ENCODE peak calls at places on chromosomes 6 and 20, in five cellular contexts. O is foreskin fibroblast, S is fibroblast of mammary gland, G is fibroblast of villous mesenchyme, X is PC-3. K is an unnamed sample.

GRCh38 chr20:38790210-38791053 is 15.1 kb upstream of the PPP1R16B start:
- DNase-seq in O (no peak), S (peak; percentile 53), G (peak; percentile 25), X (peak; percentile 69), K (no peak)

GRCh38 chr20:54140927-54141566 is 32.7 kb downstream of the CYP24A1 start:
- DNase-seq in O (no peak), S (peak; percentile 53), G (peak; percentile 33), X (peak; percentile 97), K (no peak)

GRCh38 chr6:73152998-73153757 is 72.1 kb downstream of the KHDC1L start:
- DNase-seq in O (no peak), S (peak; percentile 41), G (no peak), X (peak; percentile 14), K (peak; percentile 45)

GRCh38 chr20:44056010-44056698 is 130.8 kb downstream of the JPH2 start:
- DNase-seq in O (no peak), S (no peak), G (peak; percentile 20), X (peak; percentile 78), K (no peak)

GRCh38 chr6:16421462-16421960 is 183.1 kb downstream of the GMPR start:
- DNase-seq in O (no peak), S (no peak), G (no peak), X (no peak), K (no peak)

GRCh38 chr6:100371591-100371990 is 93.1 kb downstream of the SIM1 start:
- DNase-seq in O (no peak), S (no peak), G (no peak), X (no peak), K (no peak)

GRCh38 chr6:106631356-106631755 is 2.0 kb downstream of the QRSL1 start:
- DNase-seq in O (no peak), S (peak; percentile 35), G (no peak), X (peak; percentile 34), K (no peak)

GRCh38 chr6:134427721-134428120 is 109.8 kb upstream of the SGK1 start:
- DNase-seq in O (no peak), S (no peak), G (no peak), X (peak; percentile 45), K (no peak)

GRCh38 chr6:42391441-42391840 is 60.3 kb downstream of the TRERF1 start:
- DNase-seq in O (no peak), S (no peak), G (no peak), X (no peak), K (no peak)

GRCh38 chr6:14584450-14584849 is 466.9 kb downstream of the CD83 start:
- DNase-seq in O (no peak), S (no peak), G (no peak), X (peak; percentile 48), K (no peak)

GRCh38 chr20:62816879-62817873 is at the start of gene COL9A3:
- DNase-seq in O (no peak), S (no peak), G (no peak), X (no peak), K (no peak)

GRCh38 chr6:139970591-139970991 is 596.1 kb upstream of the CITED2 start:
- DNase-seq in O (no peak), S (no peak), G (no peak), X (peak; percentile 51), K (no peak)

GRCh38 chr6:57256541-57256940 is 34.4 kb upstream of the RAB23 start:
- DNase-seq in O (no peak), S (no peak), G (peak; percentile 59), X (no peak), K (no peak)

GRCh38 chr6:57259064-57259463 is 37.0 kb upstream of the RAB23 start:
- DNase-seq in O (no peak), S (peak; percentile 23), G (no peak), X (no peak), K (no peak)

GRCh38 chr6:57255451-57256181 is 33.5 kb upstream of the RAB23 start:
- DNase-seq in O (no peak), S (no peak), G (peak; percentile 75), X (no peak), K (no peak)

GRCh38 chr6:57254055-57254717 is 32.1 kb upstream of the RAB23 start:
- DNase-seq in O (no peak), S (no peak), G (no peak), X (no peak), K (no peak)

GRCh38 chr6:57257911-57258541 is 35.9 kb upstream of the RAB23 start:
- DNase-seq in O (peak; percentile 76), S (peak; percentile 88), G (peak; percentile 96), X (no peak), K (peak; percentile 70)
- H3K4me3 ChIP-seq in O (peak overlapping the region; percentile 25), S (peak overlapping the region; percentile 24), G (peak overlapping the region; percentile 35), X (no peak overlapping the region), K (no peak overlapping the region)

DNA sequence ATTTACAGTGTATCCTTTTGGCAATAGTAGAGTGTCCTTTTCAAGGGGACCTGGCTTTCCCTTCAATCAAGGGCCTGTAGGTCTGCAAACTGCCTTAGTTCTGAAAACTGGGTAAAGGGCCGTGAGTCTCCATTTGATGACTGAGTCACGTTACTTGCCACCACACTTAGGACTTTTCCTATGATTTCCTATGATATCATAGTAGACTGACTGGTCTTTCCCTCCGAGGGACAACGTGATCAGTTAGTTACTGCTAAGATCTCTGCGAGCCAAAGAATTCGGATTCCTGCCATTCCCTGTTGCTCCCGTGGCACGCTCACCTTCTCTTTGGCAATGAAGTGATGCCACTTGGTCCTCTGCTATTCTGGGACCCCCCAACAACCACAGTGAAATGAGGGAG is 8.4 kb downstream of the ZNF831 start:
- DNase-seq in O (no peak), S (no peak), G (no peak), X (no peak), K (no peak)
- TF ChIP-seq CTCF in O (no peak), S (no peak), G (no peak), X (no peak), K (no peak)

GRCh38 chr6:109867009-109867969 is 110.8 kb upstream of the GPR6 start:
- DNase-seq in O (no peak), S (peak; percentile 49), G (peak; percentile 44), X (no peak), K (no peak)
- H3K4me3 ChIP-seq in O (no peak overlapping the region), S (no peak overlapping the region), G (no peak overlapping the region), X (no peak overlapping the region), K (no peak overlapping the region)

GRCh38 chr20:57244627-57245214 is 21.7 kb downstream of the BMP7 start:
- DNase-seq in O (no peak), S (no peak), G (no peak), X (no peak), K (no peak)
- TF ChIP-seq CTCF in O (no peak), S (no peak), G (no peak), X (no peak), K (no peak)

K was measured in AG04449.